ENCODE peak calls at places on chromosome 11, in ten cellular contexts. W is substantia nigra; N is RWPE1; R is CD8-positive, alpha-beta T cell; A is stimulated activated CD4-positive, alpha-beta T cell treated with anti-CD3 and anti-CD28 coated beads, TNF-alpha, amount 100 ng/mL, for 1 hour; K is NCI-H748 treated with DMSO at 0.1 percent for 48 hours; G is lower lobe of right lung; O is endothelial cell; T is neural crest cell; X is activated T-cell treated with anti-CD3 and anti-CD28 coated beads, Interleukin-2, amount 50 U/mL, for 1 hour. L is an unnamed sample.

GRCh38 chr11:131275580-131275979 is 94.8 kb upstream of the NTM start:
- DNase-seq in W (no peak), N (no peak), R (no peak), A (no peak), K (no peak), G (no peak), O (no peak), T (no peak), X (no peak), L (peak)

GRCh38 chr11:61110255-61111059 is 8.2 kb downstream of the CD5 start:
- DNase-seq in W (no peak), N (no peak), R (no peak), A (no peak), K (no peak), G (no peak), O (no peak), T (no peak), X (no peak), L (no peak)

GRCh38 chr11:81080476-81080875 is 1639.6 kb upstream of the TENM4 start:
- DNase-seq in W (no peak), N (no peak), R (no peak), A (no peak), K (no peak), G (no peak), O (no peak), T (no peak), X (no peak), L (no peak)

GRCh38 chr11:8015753-8016239 is 28.7 kb downstream of the EIF3F start:
- DNase-seq in W (no peak), N (no peak), R (no peak), A (no peak), K (no peak), G (no peak), O (no peak), T (no peak), X (no peak), L (no peak)

GRCh38 chr11:16946477-16947282 is 67.5 kb downstream of the PLEKHA7 start:
- DNase-seq in W (no peak), N (no peak), R (no peak), A (no peak), K (no peak), G (no peak), O (no peak), T (no peak), X (no peak), L (peak)

GRCh38 chr11:22742149-22742548 is 75.7 kb downstream of the GAS2 start:
- DNase-seq in W (no peak), N (no peak), R (no peak), A (no peak), K (no peak), G (no peak), O (no peak), T (no peak), X (no peak), L (no peak)

GRCh38 chr11:120675171-120675570 is 163.6 kb downstream of the GRIK4 start:
- DNase-seq in W (no peak), N (no peak), R (no peak), A (no peak), K (no peak), G (no peak), O (no peak), T (no peak), X (no peak), L (no peak)

GRCh38 chr11:26621147-26621546 is 49.1 kb upstream of the MUC15 start:
- DNase-seq in W (no peak), N (peak), R (no peak), A (no peak), K (no peak), G (no peak), O (no peak), T (no peak), X (no peak), L (no peak)

GRCh38 chr11:65297026-65297667 is 17.5 kb upstream of the CDC42EP2 start:
- DNase-seq in W (no peak), N (no peak), R (no peak), A (no peak), K (no peak), G (no peak), O (no peak), T (no peak), X (no peak), L (peak)

GRCh38 chr11:14819596-14819995 is 72.4 kb downstream of the CYP2R1 start:
- DNase-seq in W (no peak), N (peak), R (no peak), A (no peak), K (no peak), G (no peak), O (no peak), T (no peak), X (no peak), L (no peak)

GRCh38 chr11:13550761-13551160 is 55.0 kb upstream of the PTH start:
- DNase-seq in W (no peak), N (no peak), R (no peak), A (no peak), K (no peak), G (no peak), O (no peak), T (no peak), X (no peak), L (no peak)

GRCh38 chr11:16346975-16347374 is 9.4 kb downstream of the SOX6 start:
- DNase-seq in W (no peak), N (no peak), R (no peak), A (no peak), K (peak), G (no peak), O (no peak), T (no peak), X (no peak), L (no peak)

GRCh38 chr11:68076371-68077042 is 37.7 kb downstream of the TCIRG1 start:
- DNase-seq in W (no peak), N (no peak), R (no peak), A (no peak), K (no peak), G (no peak), O (peak), T (no peak), X (no peak), L (no peak)

GRCh38 chr11:58179648-58180047 is 9.2 kb upstream of the OR9Q2 start:
- DNase-seq in W (no peak), N (no peak), R (no peak), A (no peak), K (peak), G (peak), O (no peak), T (no peak), X (no peak), L (no peak)

GRCh38 chr11:93577291-93577690 is 34.1 kb upstream of the SMCO4 start:
- DNase-seq in W (no peak), N (no peak), R (no peak), A (no peak), K (no peak), G (no peak), O (no peak), T (no peak), X (no peak), L (no peak)

GRCh38 chr11:94641167-94641761 is 74.1 kb downstream of the PIWIL4 start:
- DNase-seq in W (no peak), N (no peak), R (no peak), A (no peak), K (no peak), G (no peak), O (no peak), T (no peak), X (no peak), L (no peak)

GRCh38 chr11:78310500-78310909 is 107.1 kb downstream of the GAB2 start:
- DNase-seq in W (no peak), N (no peak), R (no peak), A (no peak), K (no peak), G (no peak), O (no peak), T (no peak), X (no peak), L (no peak)

GRCh38 chr11:72548481-72548880 is 114.2 kb upstream of the CLPB start:
- DNase-seq in W (no peak), N (no peak), R (no peak), A (no peak), K (no peak), G (no peak), O (no peak), T (no peak), X (no peak), L (no peak)

GRCh38 chr11:129451524-129451923 is 75.9 kb downstream of the BARX2 start:
- DNase-seq in W (no peak), N (peak), R (no peak), A (no peak), K (no peak), G (no peak), O (no peak), T (no peak), X (no peak), L (no peak)

GRCh38 chr11:46049325-46049860 is 71.9 kb downstream of the PHF21A start:
- DNase-seq in W (no peak), N (no peak), R (no peak), A (no peak), K (no peak), G (no peak), O (no peak), T (no peak), X (no peak), L (no peak)

GRCh38 chr11:36007127-36007824 is 63.4 kb downstream of the LDLRAD3 start:
- DNase-seq in W (no peak), N (peak), R (no peak), A (no peak), K (no peak), G (no peak), O (no peak), T (no peak), X (no peak), L (no peak)

GRCh38 chr11:129144256-129144655 is 47.9 kb downstream of the ARHGAP32 start:
- DNase-seq in W (no peak), N (no peak), R (no peak), A (no peak), K (no peak), G (no peak), O (no peak), T (no peak), X (no peak), L (no peak)

GRCh38 chr11:34977039-34977906 is 60.9 kb downstream of the PDHX start:
- DNase-seq in W (no peak), N (peak), R (no peak), A (no peak), K (no peak), G (no peak), O (no peak), T (no peak), X (no peak), L (no peak)

GRCh38 chr11:110951609-110952008 is 239.4 kb upstream of the ARHGAP20 start:
- DNase-seq in W (no peak), N (no peak), R (no peak), A (no peak), K (no peak), G (no peak), O (no peak), T (no peak), X (no peak), L (no peak)

GRCh38 chr11:79039122-79039521 is 401.7 kb downstream of the TENM4 start:
- DNase-seq in W (no peak), N (no peak), R (no peak), A (no peak), K (no peak), G (no peak), O (no peak), T (no peak), X (no peak), L (no peak)

GRCh38 chr11:30411383-30411782 is 88.5 kb downstream of the ARL14EP start:
- DNase-seq in W (no peak), N (no peak), R (no peak), A (no peak), K (no peak), G (no peak), O (no peak), T (no peak), X (no peak), L (no peak)

GRCh38 chr11:20310137-20310536 is 53.4 kb upstream of the HTATIP2 start:
- DNase-seq in W (peak), N (no peak), R (no peak), A (no peak), K (peak), G (no peak), O (no peak), T (no peak), X (no peak), L (no peak)

GRCh38 chr11:126510621-126511370 is 155.3 kb downstream of the ST3GAL4 start:
- DNase-seq in W (no peak), N (no peak), R (no peak), A (no peak), K (no peak), G (no peak), O (no peak), T (no peak), X (no peak), L (no peak)

L was measured in thyroid gland.